ENCODE peak calls at places on chromosomes 11 and 22, in ten cellular contexts. One of them, this sample, is unnamed.

GRCh38 chr22:48428556-48429371 is 1398.9 kb downstream of the BRD1 start:
- DNase-seq in endothelial cell of umbilical vein: no peak
- DNase-seq in mammary epithelial cell: no peak
- DNase-seq in IMR-90: no peak
- DNase-seq in fibroblast of lung: no peak
- DNase-seq in HCT116: no peak
- DNase-seq in GM23338: no peak
- DNase-seq in keratinocyte: no peak
- DNase-seq in neuronal stem cell: no peak
- DNase-seq in PC-3: no peak
- DNase-seq in this sample: no peak

GRCh38 chr11:128232588-128232987 is 354.8 kb downstream of the ETS1 start:
- DNase-seq in endothelial cell of umbilical vein: no peak
- DNase-seq in mammary epithelial cell: no peak
- DNase-seq in IMR-90: no peak
- DNase-seq in fibroblast of lung: no peak
- DNase-seq in HCT116: no peak
- DNase-seq in GM23338: no peak
- DNase-seq in keratinocyte: no peak
- DNase-seq in neuronal stem cell: no peak
- DNase-seq in PC-3: no peak
- DNase-seq in this sample: no peak

GRCh38 chr11:15114501-15115475 is at the start of gene INSC:
- DNase-seq in endothelial cell of umbilical vein: no peak
- DNase-seq in mammary epithelial cell: no peak
- DNase-seq in IMR-90: peak
- DNase-seq in fibroblast of lung: peak
- DNase-seq in HCT116: no peak
- DNase-seq in GM23338: peak
- DNase-seq in keratinocyte: no peak
- DNase-seq in neuronal stem cell: peak
- DNase-seq in PC-3: no peak
- DNase-seq in this sample: peak

GRCh38 chr11:72606362-72607100 is 67.7 kb downstream of the PDE2A start:
- DNase-seq in endothelial cell of umbilical vein: no peak
- DNase-seq in mammary epithelial cell: no peak
- DNase-seq in IMR-90: no peak
- DNase-seq in fibroblast of lung: no peak
- DNase-seq in HCT116: no peak
- DNase-seq in GM23338: no peak
- DNase-seq in keratinocyte: no peak
- DNase-seq in neuronal stem cell: no peak
- DNase-seq in PC-3: no peak
- DNase-seq in this sample: no peak

GRCh38 chr11:105852427-105852826 is 169.6 kb downstream of the MSANTD4 start:
- DNase-seq in endothelial cell of umbilical vein: no peak
- DNase-seq in mammary epithelial cell: no peak
- DNase-seq in IMR-90: no peak
- DNase-seq in fibroblast of lung: no peak
- DNase-seq in HCT116: no peak
- DNase-seq in GM23338: no peak
- DNase-seq in keratinocyte: no peak
- DNase-seq in neuronal stem cell: no peak
- DNase-seq in PC-3: no peak
- DNase-seq in this sample: no peak

GRCh38 chr11:34656062-34656720 is 35.3 kb downstream of the EHF start:
- DNase-seq in endothelial cell of umbilical vein: no peak
- DNase-seq in mammary epithelial cell: peak
- DNase-seq in IMR-90: peak
- DNase-seq in fibroblast of lung: no peak
- DNase-seq in HCT116: no peak
- DNase-seq in GM23338: no peak
- DNase-seq in keratinocyte: no peak
- DNase-seq in neuronal stem cell: no peak
- DNase-seq in PC-3: peak
- DNase-seq in this sample: no peak

GRCh38 chr11:35121326-35121865 is 17.6 kb upstream of the CD44 start:
- DNase-seq in endothelial cell of umbilical vein: no peak
- DNase-seq in mammary epithelial cell: no peak
- DNase-seq in IMR-90: no peak
- DNase-seq in fibroblast of lung: no peak
- DNase-seq in HCT116: no peak
- DNase-seq in GM23338: no peak
- DNase-seq in keratinocyte: no peak
- DNase-seq in neuronal stem cell: no peak
- DNase-seq in PC-3: no peak
- DNase-seq in this sample: no peak

GRCh38 chr11:122668562-122669090 is 13.1 kb downstream of the UBASH3B start:
- DNase-seq in endothelial cell of umbilical vein: peak
- DNase-seq in mammary epithelial cell: peak
- DNase-seq in IMR-90: peak
- DNase-seq in fibroblast of lung: peak
- DNase-seq in HCT116: peak
- DNase-seq in GM23338: no peak
- DNase-seq in keratinocyte: no peak
- DNase-seq in neuronal stem cell: no peak
- DNase-seq in PC-3: peak
- DNase-seq in this sample: no peak

GRCh38 chr11:118911113-118911879 is 14.4 kb downstream of the BCL9L start:
- DNase-seq in endothelial cell of umbilical vein: no peak
- DNase-seq in mammary epithelial cell: peak
- DNase-seq in IMR-90: peak
- DNase-seq in fibroblast of lung: no peak
- DNase-seq in HCT116: no peak
- DNase-seq in GM23338: peak
- DNase-seq in keratinocyte: no peak
- DNase-seq in neuronal stem cell: no peak
- DNase-seq in PC-3: peak
- DNase-seq in this sample: peak

GRCh38 chr11:118912742-118913410 is 12.8 kb downstream of the BCL9L start:
- DNase-seq in endothelial cell of umbilical vein: peak
- DNase-seq in mammary epithelial cell: peak
- DNase-seq in IMR-90: peak
- DNase-seq in fibroblast of lung: no peak
- DNase-seq in HCT116: no peak
- DNase-seq in GM23338: no peak
- DNase-seq in keratinocyte: no peak
- DNase-seq in neuronal stem cell: no peak
- DNase-seq in PC-3: peak
- DNase-seq in this sample: no peak

GRCh38 chr11:118913411-118914125 is 12.2 kb downstream of the BCL9L start:
- DNase-seq in endothelial cell of umbilical vein: no peak
- DNase-seq in mammary epithelial cell: peak
- DNase-seq in IMR-90: no peak
- DNase-seq in fibroblast of lung: no peak
- DNase-seq in HCT116: no peak
- DNase-seq in GM23338: no peak
- DNase-seq in keratinocyte: no peak
- DNase-seq in neuronal stem cell: no peak
- DNase-seq in PC-3: peak
- DNase-seq in this sample: peak

GRCh38 chr11:118910309-118911112 is 15.2 kb downstream of the BCL9L start:
- DNase-seq in endothelial cell of umbilical vein: peak
- DNase-seq in mammary epithelial cell: peak
- DNase-seq in IMR-90: peak
- DNase-seq in fibroblast of lung: peak
- DNase-seq in HCT116: no peak
- DNase-seq in GM23338: peak
- DNase-seq in keratinocyte: no peak
- DNase-seq in neuronal stem cell: no peak
- DNase-seq in PC-3: peak
- DNase-seq in this sample: peak

GRCh38 chr11:118911880-118912741 is 13.6 kb downstream of the BCL9L start:
- DNase-seq in endothelial cell of umbilical vein: peak
- DNase-seq in mammary epithelial cell: peak
- DNase-seq in IMR-90: peak
- DNase-seq in fibroblast of lung: peak
- DNase-seq in HCT116: peak
- DNase-seq in GM23338: peak
- DNase-seq in keratinocyte: peak
- DNase-seq in neuronal stem cell: no peak
- DNase-seq in PC-3: peak
- DNase-seq in this sample: peak
- H2AFZ ChIP-seq in endothelial cell of umbilical vein: peak
- H2AFZ ChIP-seq in mammary epithelial cell: peak
- H2AFZ ChIP-seq in IMR-90: peak
- H2AFZ ChIP-seq in fibroblast of lung: no peak
- H2AFZ ChIP-seq in HCT116: no peak
- H2AFZ ChIP-seq in GM23338: no peak
- H2AFZ ChIP-seq in keratinocyte: no peak
- H2AFZ ChIP-seq in neuronal stem cell: peak
- H2AFZ ChIP-seq in PC-3: no peak
- H2AFZ ChIP-seq in this sample: no peak

DNA sequence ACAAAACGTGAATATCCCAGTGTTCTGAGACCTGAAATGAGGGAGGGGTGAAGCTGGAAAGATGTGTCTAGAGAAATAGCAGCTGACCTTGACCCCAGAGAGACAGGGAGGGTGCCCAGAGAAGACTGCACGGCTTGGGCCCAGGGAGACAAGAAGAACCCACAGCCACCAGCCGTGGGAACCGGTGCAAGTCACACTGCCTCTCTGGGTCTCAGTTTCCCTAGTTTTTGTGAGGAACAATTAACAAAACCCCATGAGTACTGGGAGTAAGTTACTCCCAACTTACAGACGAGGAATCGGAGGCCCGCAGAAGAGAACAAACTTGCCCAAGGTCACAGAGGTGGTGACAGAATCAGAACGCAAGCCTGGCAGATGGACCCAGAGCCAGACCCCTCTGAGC is 19.2 kb downstream of the TNKS1BP1 start:
- DNase-seq in endothelial cell of umbilical vein: no peak
- DNase-seq in mammary epithelial cell: no peak
- DNase-seq in IMR-90: no peak
- DNase-seq in fibroblast of lung: no peak
- DNase-seq in HCT116: no peak
- DNase-seq in GM23338: no peak
- DNase-seq in keratinocyte: no peak
- DNase-seq in neuronal stem cell: no peak
- DNase-seq in PC-3: no peak
- DNase-seq in this sample: no peak
- H3K27ac ChIP-seq in endothelial cell of umbilical vein: no peak
- H3K27ac ChIP-seq in mammary epithelial cell: no peak
- H3K27ac ChIP-seq in IMR-90: no peak
- H3K27ac ChIP-seq in fibroblast of lung: no peak
- H3K27ac ChIP-seq in HCT116: no peak
- H3K27ac ChIP-seq in GM23338: no peak
- H3K27ac ChIP-seq in keratinocyte: peak
- H3K27ac ChIP-seq in neuronal stem cell: no peak
- H3K27ac ChIP-seq in PC-3: peak
- H3K27ac ChIP-seq in this sample: no peak

GRCh38 chr22:42856179-42856864 is 751 bp downstream of the ARFGAP3 start:
- DNase-seq in endothelial cell of umbilical vein: peak
- DNase-seq in mammary epithelial cell: no peak
- DNase-seq in IMR-90: peak
- DNase-seq in fibroblast of lung: peak
- DNase-seq in HCT116: no peak
- DNase-seq in GM23338: peak
- DNase-seq in keratinocyte: no peak
- DNase-seq in neuronal stem cell: peak
- DNase-seq in PC-3: no peak
- DNase-seq in this sample: peak

GRCh38 chr22:42856865-42857704 is at the start of gene ARFGAP3:
- DNase-seq in endothelial cell of umbilical vein: peak
- DNase-seq in mammary epithelial cell: peak
- DNase-seq in IMR-90: peak
- DNase-seq in fibroblast of lung: peak
- DNase-seq in HCT116: peak
- DNase-seq in GM23338: peak
- DNase-seq in keratinocyte: peak
- DNase-seq in neuronal stem cell: peak
- DNase-seq in PC-3: peak
- DNase-seq in this sample: peak

GRCh38 chr22:42855211-42855610 is 1.9 kb downstream of the ARFGAP3 start:
- DNase-seq in endothelial cell of umbilical vein: no peak
- DNase-seq in mammary epithelial cell: no peak
- DNase-seq in IMR-90: no peak
- DNase-seq in fibroblast of lung: no peak
- DNase-seq in HCT116: no peak
- DNase-seq in GM23338: no peak
- DNase-seq in keratinocyte: no peak
- DNase-seq in neuronal stem cell: no peak
- DNase-seq in PC-3: no peak
- DNase-seq in this sample: no peak

GRCh38 chr22:42857845-42858481 is 890 bp upstream of the ARFGAP3 start:
- DNase-seq in endothelial cell of umbilical vein: no peak
- DNase-seq in mammary epithelial cell: no peak
- DNase-seq in IMR-90: no peak
- DNase-seq in fibroblast of lung: no peak
- DNase-seq in HCT116: no peak
- DNase-seq in GM23338: no peak
- DNase-seq in keratinocyte: no peak
- DNase-seq in neuronal stem cell: no peak
- DNase-seq in PC-3: peak
- DNase-seq in this sample: no peak

GRCh38 chr22:42855726-42856125 is 1.3 kb downstream of the ARFGAP3 start:
- DNase-seq in endothelial cell of umbilical vein: no peak
- DNase-seq in mammary epithelial cell: no peak
- DNase-seq in IMR-90: no peak
- DNase-seq in fibroblast of lung: no peak
- DNase-seq in HCT116: no peak
- DNase-seq in GM23338: no peak
- DNase-seq in keratinocyte: no peak
- DNase-seq in neuronal stem cell: no peak
- DNase-seq in PC-3: no peak
- DNase-seq in this sample: no peak
- H2AFZ ChIP-seq in endothelial cell of umbilical vein: no peak
- H2AFZ ChIP-seq in mammary epithelial cell: no peak
- H2AFZ ChIP-seq in IMR-90: no peak
- H2AFZ ChIP-seq in fibroblast of lung: no peak
- H2AFZ ChIP-seq in HCT116: no peak
- H2AFZ ChIP-seq in GM23338: peak
- H2AFZ ChIP-seq in keratinocyte: no peak
- H2AFZ ChIP-seq in neuronal stem cell: no peak
- H2AFZ ChIP-seq in PC-3: no peak
- H2AFZ ChIP-seq in this sample: no peak

GRCh38 chr11:2095198-2095520 is 44.0 kb downstream of the IGF2 start:
- DNase-seq in endothelial cell of umbilical vein: no peak
- DNase-seq in mammary epithelial cell: no peak
- DNase-seq in IMR-90: no peak
- DNase-seq in fibroblast of lung: no peak
- DNase-seq in HCT116: no peak
- DNase-seq in GM23338: no peak
- DNase-seq in keratinocyte: no peak
- DNase-seq in neuronal stem cell: no peak
- DNase-seq in PC-3: no peak
- DNase-seq in this sample: no peak

GRCh38 chr11:2097356-2097997 is 41.7 kb downstream of the IGF2 start:
- DNase-seq in endothelial cell of umbilical vein: peak
- DNase-seq in mammary epithelial cell: no peak
- DNase-seq in IMR-90: peak
- DNase-seq in fibroblast of lung: peak
- DNase-seq in HCT116: no peak
- DNase-seq in GM23338: peak
- DNase-seq in keratinocyte: no peak
- DNase-seq in neuronal stem cell: peak
- DNase-seq in PC-3: peak
- DNase-seq in this sample: peak

GRCh38 chr11:2096919-2097301 is 42.3 kb downstream of the IGF2 start:
- DNase-seq in endothelial cell of umbilical vein: no peak
- DNase-seq in mammary epithelial cell: no peak
- DNase-seq in IMR-90: no peak
- DNase-seq in fibroblast of lung: no peak
- DNase-seq in HCT116: no peak
- DNase-seq in GM23338: peak
- DNase-seq in keratinocyte: no peak
- DNase-seq in neuronal stem cell: no peak
- DNase-seq in PC-3: no peak
- DNase-seq in this sample: no peak

GRCh38 chr11:2095542-2095941 is 43.6 kb downstream of the IGF2 start:
- DNase-seq in endothelial cell of umbilical vein: no peak
- DNase-seq in mammary epithelial cell: no peak
- DNase-seq in IMR-90: no peak
- DNase-seq in fibroblast of lung: no peak
- DNase-seq in HCT116: no peak
- DNase-seq in GM23338: no peak
- DNase-seq in keratinocyte: no peak
- DNase-seq in neuronal stem cell: no peak
- DNase-seq in PC-3: no peak
- DNase-seq in this sample: no peak

DNA sequence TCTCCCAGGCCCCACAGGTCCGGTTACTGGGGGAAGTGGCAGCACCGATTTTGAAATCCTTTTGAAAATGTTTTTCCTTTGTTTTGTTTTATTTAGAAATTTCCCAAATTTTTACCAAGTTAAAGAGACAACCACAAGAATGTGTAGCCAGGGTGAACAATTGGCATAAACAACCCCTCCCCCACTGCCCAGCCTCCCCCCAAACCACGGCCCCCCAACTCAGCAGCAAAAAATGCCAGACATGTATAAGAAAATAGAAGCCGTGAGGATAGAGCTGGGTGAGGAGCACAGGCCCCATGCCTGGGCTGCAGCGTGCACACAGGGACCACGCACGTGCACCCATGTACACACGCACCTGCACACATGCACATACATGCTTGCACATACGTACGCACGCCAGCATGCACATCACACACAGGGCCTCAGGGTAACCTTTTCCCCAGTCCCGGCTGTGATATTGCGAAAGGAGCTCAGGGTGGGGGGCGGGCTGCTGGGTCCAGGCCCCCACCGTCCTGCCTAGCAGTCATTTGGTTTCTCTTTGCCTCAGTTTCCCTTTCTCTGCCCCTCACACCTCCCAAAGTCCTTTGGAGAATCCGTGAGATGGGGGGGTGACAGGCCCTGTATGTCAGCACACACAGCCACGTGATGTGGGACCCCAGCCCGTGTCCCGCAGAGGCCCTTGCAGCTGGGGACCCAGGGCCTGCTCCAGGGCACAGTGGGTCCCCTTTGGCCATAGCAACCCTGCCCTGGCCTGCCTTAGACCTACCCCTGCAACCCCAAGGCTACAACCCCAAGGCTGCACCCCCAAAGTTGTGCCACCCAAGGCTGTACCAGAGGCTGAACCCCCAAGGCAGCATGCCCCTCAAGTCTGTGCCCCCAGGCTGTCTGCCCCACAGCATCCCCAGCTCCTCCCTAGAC is 42.9 kb downstream of the IGF2 start:
- DNase-seq in endothelial cell of umbilical vein: no peak
- DNase-seq in mammary epithelial cell: no peak
- DNase-seq in IMR-90: peak
- DNase-seq in fibroblast of lung: peak
- DNase-seq in HCT116: no peak
- DNase-seq in GM23338: no peak
- DNase-seq in keratinocyte: no peak
- DNase-seq in neuronal stem cell: no peak
- DNase-seq in PC-3: no peak
- DNase-seq in this sample: no peak
- H3K27ac ChIP-seq in endothelial cell of umbilical vein: peak
- H3K27ac ChIP-seq in mammary epithelial cell: no peak
- H3K27ac ChIP-seq in IMR-90: peak
- H3K27ac ChIP-seq in fibroblast of lung: peak
- H3K27ac ChIP-seq in HCT116: no peak
- H3K27ac ChIP-seq in GM23338: no peak
- H3K27ac ChIP-seq in keratinocyte: no peak
- H3K27ac ChIP-seq in neuronal stem cell: no peak
- H3K27ac ChIP-seq in PC-3: no peak
- H3K27ac ChIP-seq in this sample: no peak